ENCODE peak calls at places on chromosome 15, in eight cellular contexts. G is HCT116, Q is HepG2, W is K562, P is H1, X is GM12878, S is endothelial cell of umbilical vein, Y is SK-N-SH. B is an unnamed sample.

GRCh38 chr15:69595009-69595825 is 142.6 kb downstream of the RPLP1 start:
- DNase-seq in G (no peak), Q (no peak), W (no peak), P (no peak), X (no peak), S (no peak), Y (no peak), B (no peak)

GRCh38 chr15:29094711-29095110 is 174.9 kb downstream of the NSMCE3 start:
- DNase-seq in G (no peak), Q (no peak), W (no peak), P (no peak), X (no peak), S (no peak), Y (no peak), B (no peak)

GRCh38 chr15:36936652-36937051 is 163.7 kb downstream of the MEIS2 start:
- DNase-seq in G (no peak), Q (no peak), W (no peak), P (no peak), X (no peak), S (no peak), Y (no peak), B (no peak)

GRCh38 chr15:90142216-90143175 is 40.2 kb upstream of the IDH2 start:
- DNase-seq in G (no peak), Q (no peak), W (peak), P (no peak), X (no peak), S (no peak), Y (no peak), B (no peak)

GRCh38 chr15:40282870-40283614 is at the start of gene ANKRD63:
- DNase-seq in G (no peak), Q (no peak), W (peak), P (no peak), X (no peak), S (peak), Y (peak), B (peak)

GRCh38 chr15:25422021-25422420 is 16.8 kb downstream of the UBE3A start:
- DNase-seq in G (no peak), Q (no peak), W (no peak), P (no peak), X (no peak), S (peak), Y (peak), B (no peak)

GRCh38 chr15:39127925-39128617 is 452.8 kb upstream of the THBS1 start:
- DNase-seq in G (peak), Q (peak), W (peak), P (no peak), X (no peak), S (peak), Y (no peak), B (peak)

GRCh38 chr15:92683511-92683834 is 27.9 kb upstream of the FAM174B start:
- DNase-seq in G (no peak), Q (peak), W (peak), P (peak), X (no peak), S (peak), Y (no peak), B (peak)

GRCh38 chr15:72515591-72516389 is 41.7 kb downstream of the ARIH1 start:
- DNase-seq in G (no peak), Q (no peak), W (no peak), P (no peak), X (no peak), S (no peak), Y (no peak), B (no peak)

GRCh38 chr15:48681274-48681840 is 35.8 kb upstream of the FBN1 start:
- DNase-seq in G (no peak), Q (no peak), W (no peak), P (no peak), X (no peak), S (no peak), Y (peak), B (no peak)

GRCh38 chr15:38941399-38941953 is 376.9 kb upstream of the RASGRP1 start:
- DNase-seq in G (no peak), Q (no peak), W (no peak), P (no peak), X (no peak), S (peak), Y (peak), B (no peak)

GRCh38 chr15:62403164-62403809 is 238.2 kb upstream of the C2CD4B start:
- DNase-seq in G (no peak), Q (no peak), W (no peak), P (no peak), X (no peak), S (peak), Y (no peak), B (peak)
- TF ChIP-seq POLR2AphosphoS5 in G (no peak), Q (no peak), W (no peak), P (no peak), X (no peak), S (no peak), Y (peak), B (no peak)

GRCh38 chr15:78859971-78860733 is 12.5 kb upstream of the MORF4L1 start:
- DNase-seq in G (peak), Q (peak), W (peak), P (peak), X (peak), S (peak), Y (peak), B (peak)
- H3K4me2 ChIP-seq in G (peak), Q (peak), W (peak), P (peak), X (peak), S (peak), Y (peak), B (peak)

DNA sequence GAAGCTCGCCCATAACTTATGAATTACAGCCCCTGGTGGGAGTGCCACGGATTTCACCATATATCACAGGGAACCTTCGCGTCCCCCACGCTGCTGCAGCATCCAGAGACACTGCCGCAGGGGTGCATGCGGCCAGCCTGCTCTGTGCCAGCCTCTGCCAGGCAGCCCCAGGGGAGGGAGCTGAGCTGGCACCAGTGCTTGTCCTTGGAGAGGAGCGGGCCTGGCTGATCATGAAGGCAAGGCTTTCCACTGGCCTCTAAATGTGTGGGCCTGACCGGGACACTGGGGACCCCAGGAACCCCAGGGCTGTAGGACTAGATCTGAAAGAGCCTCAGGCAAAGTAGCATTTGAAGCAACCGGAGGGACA is 114.3 kb downstream of the ETFA start:
- DNase-seq in G (no peak), Q (no peak), W (no peak), P (no peak), X (no peak), S (no peak), Y (peak), B (no peak)
- TF ChIP-seq POLR2AphosphoS5 in G (no peak), Q (no peak), W (no peak), P (no peak), X (no peak), S (no peak), Y (peak), B (no peak)

GRCh38 chr15:33007295-33007855 is 187.1 kb downstream of the FMN1 start:
- DNase-seq in G (peak), Q (no peak), W (no peak), P (no peak), X (no peak), S (peak), Y (no peak), B (peak)

GRCh38 chr15:33011976-33012375 is 182.5 kb downstream of the FMN1 start:
- DNase-seq in G (no peak), Q (no peak), W (no peak), P (no peak), X (no peak), S (no peak), Y (no peak), B (no peak)

GRCh38 chr15:33009603-33010002 is 184.9 kb downstream of the FMN1 start:
- DNase-seq in G (no peak), Q (no peak), W (no peak), P (no peak), X (no peak), S (no peak), Y (no peak), B (no peak)

GRCh38 chr15:33008284-33009011 is 186.1 kb downstream of the FMN1 start:
- DNase-seq in G (no peak), Q (no peak), W (no peak), P (no peak), X (no peak), S (no peak), Y (no peak), B (no peak)

GRCh38 chr15:33009026-33009425 is 185.5 kb downstream of the FMN1 start:
- DNase-seq in G (no peak), Q (no peak), W (no peak), P (no peak), X (no peak), S (no peak), Y (no peak), B (no peak)
- H3K4me2 ChIP-seq in G (no peak), Q (no peak), W (no peak), P (no peak), X (no peak), S (no peak), Y (no peak), B (peak)

DNA sequence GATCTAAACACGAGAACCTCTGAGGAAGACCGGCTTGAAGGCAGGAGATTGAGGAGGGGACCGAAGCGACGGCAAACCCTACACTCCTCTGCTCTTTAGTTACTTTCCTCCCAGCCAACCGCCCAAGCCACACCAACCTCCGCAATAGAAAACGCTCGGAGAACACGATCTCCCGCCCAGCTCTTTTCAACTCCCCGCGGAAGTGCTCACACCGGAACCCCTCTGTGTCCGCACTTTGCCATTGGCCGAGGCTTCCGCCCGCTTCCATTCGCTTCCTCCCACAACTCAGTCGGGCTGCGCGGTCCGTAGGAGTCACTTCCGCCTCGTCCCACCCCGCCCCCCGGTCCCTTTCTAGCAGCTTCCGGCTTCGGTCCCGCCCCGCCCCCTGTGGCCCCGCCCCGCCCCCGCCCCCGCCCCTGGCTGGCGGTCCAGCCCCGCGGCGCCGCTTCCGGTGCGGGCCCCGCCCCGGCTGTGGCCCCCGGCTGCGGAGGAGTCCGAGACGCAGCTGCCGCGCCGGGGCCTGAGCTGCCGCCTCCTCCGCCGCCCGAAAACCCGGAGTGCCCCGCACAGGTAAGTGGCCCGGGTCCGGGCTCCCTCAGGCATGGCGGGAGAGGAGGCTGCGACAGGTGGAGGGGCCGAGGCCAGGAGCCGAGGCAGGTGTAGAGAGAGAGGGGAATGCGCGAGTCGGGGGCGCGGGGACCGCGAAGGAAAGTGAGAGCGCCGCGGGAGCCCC is at the start of gene ARID3B:
- DNase-seq in G (peak), Q (peak), W (peak), P (peak), X (peak), S (peak), Y (peak), B (peak)
- TF ChIP-seq POLR2AphosphoS5 in G (peak), Q (peak), W (peak), P (peak), X (peak), S (peak), Y (peak), B (peak)

GRCh38 chr15:27582741-27583400 is 516.2 kb downstream of the OCA2 start:
- DNase-seq in G (no peak), Q (no peak), W (no peak), P (no peak), X (no peak), S (no peak), Y (no peak), B (no peak)
- H3K4me2 ChIP-seq in G (no peak), Q (no peak), W (no peak), P (no peak), X (no peak), S (no peak), Y (no peak), B (no peak)

B was measured in GM23338.